ENCODE peak calls at places on chromosomes 1 and 21, in seven cellular contexts. M is Panc1, D is ovary, A is brain microvascular endothelial cell, R is stomach, H is tibial artery, B is right lobe of liver. I is an unnamed sample.

GRCh38 chr1:60510162-60510561 is 436.6 kb upstream of the C1orf87 start:
- DNase-seq in M (no peak), D (no peak), A (no peak), R (no peak), H (no peak), B (no peak), I (no peak)

GRCh38 chr1:37506740-37507139 is 7.8 kb downstream of the MEAF6 start:
- DNase-seq in M (no peak), D (no peak), A (no peak), R (no peak), H (no peak), B (no peak), I (no peak)

GRCh38 chr1:27634166-27634981 is 611 bp downstream of the FGR start:
- DNase-seq in M (no peak), D (no peak), A (no peak), R (peak), H (no peak), B (peak), I (no peak)

GRCh38 chr21:35002879-35003722 is 46.0 kb downstream of the RUNX1 start:
- DNase-seq in M (no peak), D (no peak), A (peak), R (no peak), H (no peak), B (no peak), I (no peak)

GRCh38 chr1:179166663-179167417 is 62.6 kb downstream of the ABL2 start:
- DNase-seq in M (no peak), D (no peak), A (no peak), R (no peak), H (no peak), B (no peak), I (no peak)

GRCh38 chr1:54777431-54777830 is 13.1 kb upstream of the PARS2 start:
- DNase-seq in M (no peak), D (no peak), A (no peak), R (no peak), H (no peak), B (no peak), I (no peak)

GRCh38 chr1:181159451-181160151 is 71.1 kb downstream of the IER5 start:
- DNase-seq in M (no peak), D (no peak), A (peak), R (peak), H (no peak), B (no peak), I (no peak)

GRCh38 chr1:24364975-24365678 is 46.0 kb downstream of the GRHL3 start:
- DNase-seq in M (peak), D (no peak), A (peak), R (no peak), H (no peak), B (no peak), I (peak)

GRCh38 chr1:114597949-114598348 is 16.5 kb upstream of the BCAS2 start:
- DNase-seq in M (no peak), D (no peak), A (no peak), R (no peak), H (no peak), B (no peak), I (no peak)

GRCh38 chr1:237864338-237865244 is 26.1 kb downstream of the ZP4 start:
- DNase-seq in M (peak), D (peak), A (peak), R (peak), H (peak), B (peak), I (no peak)

GRCh38 chr1:17630048-17630830 is 90.7 kb downstream of the ARHGEF10L start:
- DNase-seq in M (no peak), D (no peak), A (no peak), R (peak), H (peak), B (peak), I (no peak)

GRCh38 chr1:185238447-185238846 is 78.6 kb downstream of the IVNS1ABP start:
- DNase-seq in M (no peak), D (no peak), A (no peak), R (no peak), H (no peak), B (no peak), I (no peak)
- TF ChIP-seq CTCF in M (peak), D (no peak), A (peak), R (no peak), H (peak), B (peak), I (peak)

DNA sequence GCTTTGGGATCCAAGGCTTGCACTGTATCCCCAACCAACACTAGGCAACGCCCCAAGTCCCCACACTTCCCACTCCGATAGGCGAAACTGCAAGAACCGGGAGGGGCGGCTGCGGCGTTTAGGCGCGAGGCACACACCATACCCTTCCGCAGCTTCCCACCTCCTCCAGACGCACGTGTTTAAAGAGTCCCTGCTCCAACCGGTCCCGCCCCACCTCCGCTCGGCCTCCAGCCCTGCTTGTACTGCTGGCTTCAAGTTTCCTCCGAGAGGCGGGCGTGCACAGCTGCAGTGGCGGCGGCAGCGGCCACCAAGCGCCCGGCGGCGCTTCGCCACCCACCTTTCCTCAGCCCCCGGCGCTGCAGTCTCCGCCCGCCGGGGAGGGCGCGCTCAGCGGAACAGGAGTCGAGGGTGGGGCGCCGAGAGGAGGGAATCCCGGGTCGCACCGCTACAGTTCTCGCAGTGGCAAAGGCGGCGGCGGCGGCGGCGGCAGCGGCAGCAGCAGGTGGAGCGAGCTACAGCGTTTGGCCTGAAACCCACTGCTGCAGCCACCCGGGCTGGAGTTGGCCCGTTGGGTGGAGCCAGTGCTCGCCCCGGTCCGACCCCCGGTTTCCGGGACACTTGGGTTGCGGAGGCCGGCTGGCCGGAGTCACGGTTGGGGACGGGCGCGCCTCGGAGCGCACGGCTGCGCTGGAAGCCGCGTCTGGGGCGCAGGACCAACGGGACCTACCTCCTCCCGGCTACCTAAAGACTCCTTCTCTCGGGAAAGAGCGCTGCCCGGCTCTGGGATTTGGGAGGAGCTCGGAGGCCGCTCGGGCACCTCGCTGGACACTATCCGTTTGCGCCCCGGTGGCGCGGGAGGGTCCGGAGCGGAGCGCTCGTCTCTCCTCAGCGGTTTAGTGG is at the start of gene CNIH3:
- DNase-seq in M (no peak), D (no peak), A (no peak), R (peak), H (no peak), B (no peak), I (no peak)
- TF ChIP-seq CTCF in M (no peak), D (no peak), A (no peak), R (no peak), H (no peak), B (no peak), I (no peak)

GRCh38 chr1:228667224-228667623 is 68.1 kb upstream of the RHOU start:
- DNase-seq in M (no peak), D (no peak), A (no peak), R (no peak), H (no peak), B (no peak), I (no peak)
- TF ChIP-seq CTCF in M (no peak), D (no peak), A (no peak), R (no peak), H (no peak), B (no peak), I (no peak)

DNA sequence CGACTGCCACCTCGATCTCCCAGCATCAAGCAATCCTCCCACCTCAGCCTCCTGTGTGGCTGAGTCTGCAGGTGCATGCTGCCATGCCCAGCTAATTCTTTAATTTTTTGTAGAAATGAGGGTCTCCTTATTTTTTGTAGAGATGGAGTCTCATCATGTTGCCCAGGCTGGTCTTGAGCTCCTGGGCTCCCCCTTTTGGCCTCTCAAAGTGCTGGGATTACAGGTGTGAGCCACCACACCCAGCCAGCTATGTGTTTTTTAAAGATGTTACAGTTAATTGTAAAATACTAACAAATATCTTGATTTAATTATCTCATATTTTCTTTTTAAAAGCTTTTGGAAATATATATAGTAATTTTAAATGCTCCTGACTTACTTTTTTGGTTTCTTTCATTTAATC is 181.3 kb upstream of the DMRTA2 start:
- DNase-seq in M (no peak), D (no peak), A (no peak), R (no peak), H (no peak), B (no peak), I (no peak)
- TF ChIP-seq CTCF in M (peak), D (no peak), A (peak), R (no peak), H (no peak), B (no peak), I (peak)

DNA sequence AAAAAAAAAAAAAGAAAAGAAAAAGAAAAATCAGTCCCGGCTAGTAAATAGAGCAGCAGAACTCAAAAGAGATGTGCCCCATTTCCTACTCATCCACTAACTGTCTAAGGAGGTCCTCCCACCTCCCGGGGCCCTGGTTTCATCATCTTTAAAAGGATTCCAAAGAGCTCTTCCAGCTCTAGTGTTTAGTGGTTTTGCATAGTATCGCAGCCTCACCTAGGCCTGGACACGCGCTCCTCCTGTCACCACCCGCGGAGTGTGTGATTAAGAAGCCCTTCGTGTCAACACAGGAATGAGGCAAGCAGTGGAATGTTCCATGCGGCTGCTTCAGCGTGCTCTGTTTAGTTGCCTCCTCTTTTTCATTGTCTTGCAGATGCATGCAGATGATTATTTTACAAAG is 49.0 kb downstream of the LBR start:
- DNase-seq in M (no peak), D (no peak), A (peak), R (no peak), H (no peak), B (no peak), I (no peak)
- TF ChIP-seq CTCF in M (no peak), D (no peak), A (no peak), R (no peak), H (no peak), B (no peak), I (no peak)

DNA sequence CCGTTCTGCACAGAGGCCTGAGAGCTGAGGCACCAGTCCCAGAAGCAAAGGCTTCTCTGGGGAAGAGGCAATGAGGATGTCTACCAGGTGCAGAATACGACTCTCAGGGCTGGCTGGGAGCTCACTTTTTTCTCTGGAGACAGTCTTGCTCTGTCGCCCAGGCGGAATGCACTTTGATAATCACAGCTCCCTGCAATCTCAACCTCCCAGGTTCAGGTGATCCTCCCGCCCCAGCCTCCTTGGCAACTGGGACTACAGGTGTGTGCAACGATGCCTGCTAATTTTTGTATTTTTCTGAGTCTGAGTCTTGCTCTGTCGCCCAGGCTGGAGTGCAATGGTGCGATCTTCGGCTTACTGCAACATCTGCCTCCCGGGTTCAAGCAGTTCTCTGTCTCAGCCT is 17.6 kb downstream of the NADK start:
- DNase-seq in M (no peak), D (no peak), A (no peak), R (no peak), H (no peak), B (peak), I (no peak)
- TF ChIP-seq CTCF in M (no peak), D (no peak), A (no peak), R (no peak), H (no peak), B (no peak), I (no peak)

GRCh38 chr1:8165595-8166360 is 139.7 kb upstream of the ERRFI1 start:
- DNase-seq in M (no peak), D (no peak), A (no peak), R (no peak), H (no peak), B (no peak), I (no peak)
- TF ChIP-seq CTCF in M (no peak), D (no peak), A (peak), R (no peak), H (no peak), B (no peak), I (peak)